ENCODE peak calls at places on chromosomes 3 and 15, in ten cellular contexts. F is neural crest cell, A is brain microvascular endothelial cell, C is AG04450, D is HFFc6, J is body of pancreas, B is fibroblast of villous mesenchyme, K is HCT116, U is osteocyte, X is lower lobe of right lung. L is an unnamed sample.

GRCh38 chr15:82317091-82317489 is 32.2 kb downstream of the GOLGA6L10 start:
- DNase-seq in F (no peak), A (no peak), C (no peak), D (no peak), J (no peak), B (no peak), K (no peak), U (no peak), X (no peak), L (no peak)

GRCh38 chr3:121800906-121801305 is 34.0 kb downstream of the IQCB1 start:
- DNase-seq in F (no peak), A (no peak), C (no peak), D (no peak), J (no peak), B (no peak), K (no peak), U (no peak), X (no peak), L (no peak)

GRCh38 chr15:94263341-94264273 is 32.2 kb downstream of the MCTP2 start:
- DNase-seq in F (no peak), A (peak), C (no peak), D (peak), J (no peak), B (peak), K (no peak), U (no peak), X (no peak), L (peak)

GRCh38 chr3:188979669-188980311 is 192.0 kb upstream of the TPRG1 start:
- DNase-seq in F (no peak), A (no peak), C (no peak), D (no peak), J (no peak), B (no peak), K (no peak), U (no peak), X (no peak), L (no peak)

GRCh38 chr3:13612829-13613228 is 63.9 kb downstream of the FBLN2 start:
- DNase-seq in F (no peak), A (no peak), C (no peak), D (no peak), J (no peak), B (peak), K (no peak), U (no peak), X (no peak), L (no peak)

GRCh38 chr15:73799466-73799865 is 46.3 kb upstream of the INSYN1 start:
- DNase-seq in F (no peak), A (no peak), C (no peak), D (no peak), J (no peak), B (peak), K (no peak), U (no peak), X (no peak), L (no peak)

GRCh38 chr15:57091626-57092025 is 173.2 kb downstream of the TCF12 start:
- DNase-seq in F (no peak), A (no peak), C (no peak), D (no peak), J (no peak), B (no peak), K (no peak), U (no peak), X (no peak), L (no peak)

GRCh38 chr3:14414841-14415464 is 12.5 kb downstream of the SLC6A6 start:
- DNase-seq in F (no peak), A (no peak), C (no peak), D (peak), J (no peak), B (no peak), K (no peak), U (no peak), X (no peak), L (no peak)

GRCh38 chr15:64351265-64351664 is 4.7 kb downstream of the CSNK1G1 start:
- DNase-seq in F (no peak), A (no peak), C (no peak), D (peak), J (no peak), B (peak), K (no peak), U (no peak), X (no peak), L (no peak)

GRCh38 chr15:70852501-70853269 is 1.3 kb downstream of the LARP6 start:
- DNase-seq in F (no peak), A (peak), C (no peak), D (peak), J (no peak), B (peak), K (no peak), U (no peak), X (no peak), L (peak)

GRCh38 chr15:34760909-34761308 is 6.1 kb upstream of the GJD2 start:
- DNase-seq in F (no peak), A (no peak), C (no peak), D (no peak), J (no peak), B (no peak), K (no peak), U (no peak), X (no peak), L (no peak)

GRCh38 chr3:145649368-145649887 is 511.6 kb downstream of the PLOD2 start:
- DNase-seq in F (no peak), A (no peak), C (no peak), D (no peak), J (no peak), B (no peak), K (no peak), U (no peak), X (no peak), L (no peak)

GRCh38 chr3:13711911-13712650 is 163.2 kb downstream of the FBLN2 start:
- DNase-seq in F (no peak), A (no peak), C (no peak), D (no peak), J (peak), B (no peak), K (no peak), U (peak), X (no peak), L (no peak)

GRCh38 chr3:196273655-196274054 is 13.9 kb downstream of the PCYT1A start:
- DNase-seq in F (no peak), A (no peak), C (no peak), D (no peak), J (no peak), B (no peak), K (no peak), U (no peak), X (no peak), L (no peak)

GRCh38 chr3:15647629-15648167 is 46.2 kb downstream of the BTD start:
- DNase-seq in F (no peak), A (peak), C (peak), D (peak), J (peak), B (peak), K (no peak), U (no peak), X (no peak), L (peak)

GRCh38 chr3:182810574-182811268 is 17.4 kb downstream of the ATP11B start:
- DNase-seq in F (no peak), A (no peak), C (no peak), D (peak), J (no peak), B (no peak), K (no peak), U (no peak), X (no peak), L (no peak)

DNA sequence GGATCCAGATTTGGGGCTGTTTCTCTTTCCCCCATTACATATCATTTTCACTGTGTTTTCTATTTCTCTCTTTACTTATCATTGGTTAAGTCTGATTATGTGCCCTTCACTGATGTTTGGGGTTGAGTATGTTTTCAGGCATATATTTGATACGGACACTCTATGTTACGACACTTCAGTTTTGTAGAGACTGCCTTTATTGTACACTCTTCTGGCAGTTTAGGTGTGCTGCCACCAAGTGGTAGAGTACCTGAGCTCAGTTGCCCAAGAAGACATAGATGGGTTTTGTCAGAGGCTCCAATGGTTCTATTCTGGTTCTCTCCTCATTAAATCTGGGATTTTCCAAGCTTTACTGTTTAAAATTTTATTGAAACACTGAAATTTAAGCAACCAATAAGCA is 255.0 kb upstream of the ROPN1 start:
- DNase-seq in F (no peak), A (no peak), C (no peak), D (no peak), J (no peak), B (peak), K (peak), U (no peak), X (no peak), L (peak)
- TF ChIP-seq CTCF in F (peak), A (peak), C (peak), D (peak), J (peak), B (peak), K (peak), U (peak), X (peak), L (no peak)

DNA sequence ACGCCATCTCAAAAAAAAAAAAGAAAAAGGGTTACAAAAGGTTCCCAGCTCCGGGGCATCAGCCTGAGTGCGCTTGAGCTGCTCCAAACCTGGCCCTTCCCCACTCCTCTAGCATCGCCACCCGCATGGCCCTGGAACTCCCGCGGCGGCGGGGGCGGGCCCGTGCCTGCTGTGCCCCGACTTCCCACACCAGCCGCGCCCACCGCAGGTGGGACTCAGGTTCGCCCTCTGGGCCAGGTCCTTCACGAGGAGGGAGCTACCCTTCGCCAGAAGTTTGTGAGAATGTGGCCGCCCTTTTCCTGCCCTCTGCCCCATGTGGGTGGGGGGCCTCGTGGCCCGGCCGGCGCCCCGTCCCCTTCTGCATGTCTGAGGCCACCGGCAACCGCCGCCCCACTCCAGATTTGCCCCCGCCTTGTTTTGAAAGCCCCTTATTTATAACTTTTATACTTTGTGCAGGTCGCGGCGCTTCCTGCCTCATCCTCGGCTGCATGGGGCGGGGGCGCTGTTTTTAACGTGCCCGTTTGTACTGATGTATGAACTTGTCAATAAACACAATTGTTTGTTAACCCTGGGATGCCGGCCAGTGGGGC is 507 bp upstream of the JMJD7 start:
- DNase-seq in F (no peak), A (no peak), C (no peak), D (no peak), J (no peak), B (no peak), K (no peak), U (no peak), X (no peak), L (no peak)
- TF ChIP-seq CTCF in F (no peak), A (no peak), C (peak), D (peak), J (no peak), B (no peak), K (no peak), U (peak), X (no peak), L (no peak)

DNA sequence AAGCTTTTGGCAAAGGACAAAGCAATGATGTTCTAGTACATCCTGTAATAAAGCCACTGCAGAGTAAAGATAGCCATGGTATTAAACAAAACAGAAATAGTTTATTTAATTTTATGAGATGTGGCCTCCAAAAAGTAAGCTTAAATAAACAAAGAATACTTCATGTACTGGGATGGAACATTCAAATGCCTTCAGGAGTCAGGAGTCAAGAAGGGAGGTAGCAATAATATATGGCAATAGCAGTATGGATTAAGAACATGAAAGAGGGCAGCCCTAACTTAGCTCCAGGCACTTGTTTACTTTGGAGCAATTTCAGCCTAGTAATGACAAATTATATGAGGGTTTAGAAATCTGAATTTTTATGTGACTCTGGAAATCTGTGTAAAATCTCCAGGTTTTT is 343.9 kb upstream of the THRB start:
- DNase-seq in F (no peak), A (no peak), C (no peak), D (no peak), J (no peak), B (no peak), K (no peak), U (no peak), X (no peak), L (no peak)
- TF ChIP-seq CTCF in F (no peak), A (no peak), C (no peak), D (no peak), J (no peak), B (no peak), K (no peak), U (no peak), X (no peak), L (no peak)

GRCh38 chr15:31200735-31201151 is 99.2 kb upstream of the TRPM1 start:
- DNase-seq in F (peak), A (peak), C (peak), D (peak), J (peak), B (peak), K (no peak), U (no peak), X (peak), L (peak)

GRCh38 chr15:31193291-31193690 is 91.8 kb upstream of the TRPM1 start:
- DNase-seq in F (no peak), A (no peak), C (no peak), D (no peak), J (no peak), B (no peak), K (no peak), U (no peak), X (no peak), L (no peak)

GRCh38 chr15:31202953-31203352 is 101.4 kb upstream of the TRPM1 start:
- DNase-seq in F (no peak), A (no peak), C (no peak), D (no peak), J (no peak), B (no peak), K (no peak), U (no peak), X (no peak), L (no peak)

GRCh38 chr15:31197497-31198414 is 96.2 kb upstream of the TRPM1 start:
- DNase-seq in F (no peak), A (no peak), C (no peak), D (peak), J (peak), B (peak), K (no peak), U (no peak), X (peak), L (peak)
- TF ChIP-seq CTCF in F (peak), A (peak), C (peak), D (peak), J (peak), B (peak), K (peak), U (peak), X (peak), L (peak)

GRCh38 chr3:150370129-150370602 is 37.9 kb upstream of the TSC22D2 start:
- DNase-seq in F (peak), A (peak), C (peak), D (peak), J (no peak), B (peak), K (peak), U (peak), X (no peak), L (peak)
- TF ChIP-seq CTCF in F (peak), A (peak), C (peak), D (peak), J (no peak), B (peak), K (no peak), U (peak), X (no peak), L (no peak)

GRCh38 chr3:113521981-113522380 is 7.0 kb upstream of the SPICE1 start:
- DNase-seq in F (no peak), A (no peak), C (no peak), D (no peak), J (no peak), B (no peak), K (no peak), U (no peak), X (no peak), L (no peak)

GRCh38 chr3:113514265-113514769 is 639 bp downstream of the SPICE1 start:
- DNase-seq in F (no peak), A (no peak), C (no peak), D (no peak), J (no peak), B (no peak), K (no peak), U (no peak), X (no peak), L (no peak)

GRCh38 chr3:113516115-113516505 is 1.2 kb upstream of the SPICE1 start:
- DNase-seq in F (no peak), A (no peak), C (no peak), D (no peak), J (no peak), B (no peak), K (no peak), U (no peak), X (no peak), L (no peak)
- TF ChIP-seq CTCF in F (no peak), A (peak), C (no peak), D (no peak), J (no peak), B (no peak), K (no peak), U (no peak), X (peak), L (no peak)

DNA sequence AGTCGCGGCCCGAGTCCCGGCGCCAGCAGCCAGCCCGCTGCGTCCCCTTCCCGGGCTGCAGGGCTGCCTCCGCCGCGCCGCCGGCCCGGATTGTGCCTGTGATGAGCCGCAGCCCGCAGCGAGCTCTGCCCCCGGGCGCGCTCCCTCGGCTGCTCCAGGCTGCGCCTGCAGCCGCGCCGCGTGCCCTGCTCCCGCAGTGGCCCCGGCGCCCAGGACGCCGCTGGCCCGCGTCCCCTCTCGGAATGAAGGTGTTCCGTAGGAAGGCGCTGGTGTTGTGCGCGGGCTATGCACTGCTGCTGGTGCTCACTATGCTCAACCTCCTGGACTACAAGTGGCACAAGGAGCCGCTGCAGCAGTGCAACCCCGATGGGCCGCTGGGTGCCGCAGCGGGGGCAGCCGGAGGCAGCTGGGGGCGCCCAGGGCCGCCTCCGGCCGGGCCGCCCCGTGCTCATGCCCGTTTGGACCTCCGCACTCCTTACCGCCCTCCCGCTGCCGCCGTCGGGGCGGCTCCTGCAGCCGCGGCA is 1.2 kb downstream of the CHST2 start:
- DNase-seq in F (peak), A (peak), C (no peak), D (peak), J (peak), B (no peak), K (no peak), U (no peak), X (peak), L (no peak)
- TF ChIP-seq CTCF in F (no peak), A (peak), C (no peak), D (no peak), J (no peak), B (no peak), K (no peak), U (no peak), X (no peak), L (no peak)

DNA sequence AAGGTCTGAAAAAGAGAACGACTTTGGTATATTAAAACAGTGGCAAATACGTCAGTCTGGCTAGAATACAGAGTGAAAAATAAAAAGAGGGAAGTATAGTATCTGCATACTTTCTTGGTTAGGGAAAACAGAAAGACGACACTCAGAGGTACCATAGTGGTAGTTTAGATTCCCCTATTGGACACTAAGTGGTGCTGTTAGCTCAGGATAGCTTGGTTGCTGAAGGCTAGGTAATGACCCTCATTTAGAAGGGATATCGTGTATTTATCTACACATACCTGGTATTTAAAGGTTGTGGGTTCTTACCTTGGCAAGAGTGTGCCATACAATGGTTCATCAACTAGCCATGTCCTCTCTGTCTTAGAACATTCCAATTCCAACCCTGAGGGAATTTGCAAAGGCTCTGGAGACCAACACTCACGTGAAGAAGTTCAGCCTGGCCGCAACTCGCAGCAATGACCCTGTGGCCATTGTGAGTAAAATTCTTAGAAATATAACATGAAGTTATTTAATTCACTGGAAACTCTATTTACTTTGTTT is 31.0 kb downstream of the TMOD2 start:
- DNase-seq in F (no peak), A (no peak), C (no peak), D (no peak), J (no peak), B (peak), K (peak), U (no peak), X (no peak), L (peak)
- TF ChIP-seq CTCF in F (peak), A (peak), C (peak), D (peak), J (no peak), B (peak), K (peak), U (peak), X (peak), L (peak)